ENCODE peak calls at places on chromosomes 2 and 18, in four cellular contexts. L is gastrocnemius medialis, N is heart right ventricle, V is GM23338. E is an unnamed sample.

GRCh38 chr2:112625474-112626114 is 20.1 kb upstream of the SLC20A1 start:
- DNase-seq in L (no peak), N (no peak), V (no peak), E (no peak)

GRCh38 chr2:117850015-117850414 is 35.5 kb downstream of the DDX18 start:
- DNase-seq in L (no peak), N (no peak), V (peak; percentile 81), E (no peak)

GRCh38 chr2:36355157-36355889 is at the start of gene CRIM1:
- DNase-seq in L (peak; percentile 85), N (peak; percentile 90), V (peak; percentile 88), E (peak; percentile 53)

GRCh38 chr2:241635756-241636155 is 1.2 kb downstream of the THAP4 start:
- DNase-seq in L (no peak), N (no peak), V (no peak), E (no peak)

GRCh38 chr2:231297108-231297908 is 98.2 kb upstream of the B3GNT7 start:
- DNase-seq in L (peak; percentile 18), N (peak; percentile 60), V (peak; percentile 84), E (no peak)

GRCh38 chr2:20496069-20496468 is 49.2 kb downstream of the RHOB start:
- DNase-seq in L (peak; percentile 91), N (no peak), V (no peak), E (no peak)

GRCh38 chr2:88054300-88055048 is 1.1 kb downstream of the KRCC1 start:
- DNase-seq in L (no peak), N (no peak), V (no peak), E (no peak)

GRCh38 chr2:240437861-240438809 is 2.7 kb downstream of the GPC1 start:
- DNase-seq in L (peak; percentile 53), N (peak; percentile 76), V (peak; percentile 74), E (no peak)

GRCh38 chr2:197152451-197153228 is 157.9 kb downstream of the ANKRD44 start:
- DNase-seq in L (no peak), N (no peak), V (no peak), E (no peak)

GRCh38 chr2:42812899-42813479 is 20.6 kb upstream of the HAAO start:
- DNase-seq in L (no peak), N (no peak), V (peak; percentile 63), E (no peak)

GRCh38 chr18:44229693-44230108 is 451.0 kb upstream of the SETBP1 start:
- DNase-seq in L (no peak), N (peak; percentile 61), V (no peak), E (peak; percentile 2)

GRCh38 chr2:125185691-125186270 is 1160.7 kb downstream of the CNTNAP5 start:
- DNase-seq in L (no peak), N (no peak), V (peak; percentile 40), E (no peak)

GRCh38 chr2:186559848-186560247 is 30.0 kb upstream of the ITGAV start:
- DNase-seq in L (no peak), N (no peak), V (no peak), E (no peak)

GRCh38 chr18:77635441-77635840 is 385.8 kb downstream of the GALR1 start:
- DNase-seq in L (peak; percentile 19), N (no peak), V (no peak), E (no peak)

GRCh38 chr2:238114331-238114841 is 14.2 kb downstream of the ESPNL start:
- DNase-seq in L (no peak), N (peak; percentile 3), V (no peak), E (no peak)

GRCh38 chr2:207165121-207166038 is at the start of gene KLF7:
- DNase-seq in L (peak; percentile 40), N (peak; percentile 51), V (peak; percentile 58), E (peak; percentile 14)

GRCh38 chr2:48733067-48733503 is 22.4 kb downstream of the LHCGR start:
- DNase-seq in L (no peak), N (no peak), V (no peak), E (no peak)

GRCh38 chr2:127932199-127932877 is 46.6 kb upstream of the AMMECR1L start:
- DNase-seq in L (no peak), N (no peak), V (no peak), E (no peak)

GRCh38 chr2:101103846-101104245 is 47.3 kb downstream of the TBC1D8 start:
- DNase-seq in L (no peak), N (no peak), V (no peak), E (no peak)

GRCh38 chr2:179352181-179352580 is 87.5 kb upstream of the SESTD1 start:
- DNase-seq in L (no peak), N (no peak), V (no peak), E (no peak)

GRCh38 chr18:7147399-7147798 is 29.8 kb upstream of the LAMA1 start:
- DNase-seq in L (no peak), N (no peak), V (no peak), E (no peak)

GRCh38 chr18:62037989-62038778 is 145.4 kb upstream of the RNF152 start:
- DNase-seq in L (no peak), N (no peak), V (no peak), E (no peak)

GRCh38 chr2:232571026-232571474 is 20.6 kb downstream of the EIF4E2 start:
- DNase-seq in L (no peak), N (no peak), V (no peak), E (no peak)

GRCh38 chr2:7437122-7437521 is 519.9 kb downstream of the RNF144A start:
- DNase-seq in L (no peak), N (no peak), V (no peak), E (no peak)

GRCh38 chr2:218895758-218896500 is 15.3 kb downstream of the WNT10A start:
- DNase-seq in L (no peak), N (no peak), V (peak; percentile 32), E (no peak)

GRCh38 chr18:79361766-79362522 is 33.8 kb upstream of the NFATC1 start:
- DNase-seq in L (no peak), N (no peak), V (no peak), E (no peak)

GRCh38 chr2:43158259-43158880 is 68.0 kb downstream of the ZFP36L2 start:
- DNase-seq in L (peak; percentile 40), N (peak; percentile 61), V (no peak), E (peak; percentile 70)

GRCh38 chr2:188292446-188293239 is 969 bp downstream of the GULP1 start:
- DNase-seq in L (peak; percentile 52), N (peak; percentile 67), V (peak; percentile 90), E (peak; percentile 70)

GRCh38 chr2:64404743-64405142 is 49.2 kb upstream of the LGALSL start:
- DNase-seq in L (no peak), N (peak; percentile 23), V (peak; percentile 81), E (no peak)

GRCh38 chr2:101655941-101656422 is 41.5 kb upstream of the MAP4K4 start:
- DNase-seq in L (no peak), N (no peak), V (no peak), E (peak; percentile 7)

GRCh38 chr2:207409525-207409924 is 120.2 kb upstream of the CREB1 start:
- DNase-seq in L (no peak), N (no peak), V (no peak), E (no peak)

GRCh38 chr2:170227467-170228075 is 49.6 kb downstream of the MYO3B start:
- DNase-seq in L (no peak), N (no peak), V (no peak), E (no peak)

GRCh38 chr2:128319773-128320608 is 1.3 kb upstream of the HS6ST1 start:
- DNase-seq in L (no peak), N (no peak), V (no peak), E (no peak)

GRCh38 chr2:197145471-197146056 is 165.0 kb downstream of the ANKRD44 start:
- DNase-seq in L (no peak), N (no peak), V (no peak), E (no peak)

GRCh38 chr2:209505410-209505809 is 81.6 kb downstream of the MAP2 start:
- DNase-seq in L (no peak), N (no peak), V (no peak), E (no peak)

GRCh38 chr2:209512951-209513350 is 89.1 kb downstream of the MAP2 start:
- DNase-seq in L (no peak), N (no peak), V (no peak), E (no peak)

GRCh38 chr2:209511637-209512036 is 87.8 kb downstream of the MAP2 start:
- DNase-seq in L (no peak), N (no peak), V (no peak), E (no peak)

DNA sequence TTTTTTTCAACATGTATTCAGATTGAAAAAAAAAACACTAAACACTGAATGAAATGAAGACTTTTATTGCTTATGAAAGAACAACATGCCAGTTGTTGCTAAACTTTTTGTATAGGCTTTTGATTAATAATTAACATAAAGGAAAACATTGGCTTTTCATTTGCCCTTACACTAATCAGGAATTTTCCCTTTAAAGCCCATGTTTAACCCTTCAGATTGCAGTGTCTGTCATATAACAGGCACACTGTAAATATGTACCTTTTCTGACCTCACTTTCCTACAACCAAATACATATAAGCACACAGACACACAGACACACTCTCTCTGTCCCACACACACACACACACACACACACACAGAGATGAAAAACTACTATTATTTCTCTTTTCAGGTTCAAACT is 84.4 kb downstream of the MAP2 start:
- DNase-seq in L (no peak), N (no peak), V (no peak), E (no peak)
- H3K4me1 ChIP-seq in L (no peaks in the 10 kb centered on the region), N (peaks cover 3% of the 10 kb centered on the region), V (no peaks in the 10 kb centered on the region), E (peaks cover 3% of the 10 kb centered on the region)

GRCh38 chr18:57437782-57438668 is 2.9 kb downstream of the ONECUT2 start:
- DNase-seq in L (no peak), N (no peak), V (peak; percentile 96), E (no peak)
- H3K4me3 ChIP-seq in L (peak overlapping the region; percentile 42), N (no peak overlapping the region), V (peak overlapping the region; percentile 71), E (peak overlapping the region; percentile 33)

DNA sequence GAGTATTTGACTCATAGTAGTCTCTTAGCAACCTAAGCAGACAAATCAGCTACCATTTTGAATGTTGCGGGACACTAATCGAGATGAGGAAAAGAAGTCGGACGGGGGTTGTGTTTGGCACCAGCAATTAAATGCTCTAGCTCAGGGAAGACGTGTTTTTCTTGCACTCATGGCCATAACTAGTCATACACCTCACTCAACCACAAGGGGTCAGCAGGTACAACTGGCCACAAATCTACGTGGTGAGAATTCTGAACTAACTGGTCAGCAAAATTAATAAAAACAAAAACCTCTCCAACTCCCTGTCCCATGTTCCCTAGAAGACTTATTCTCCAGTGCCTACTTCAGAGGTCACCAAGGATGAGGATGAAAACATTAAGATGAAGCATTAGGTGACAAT is 1467.8 kb downstream of the DPP10 start:
- DNase-seq in L (no peak), N (no peak), V (peak; percentile 61), E (no peak)
- TF ChIP-seq CTCF in L (no peak), N (no peak), V (peak; percentile 78), E (no peak)

GRCh38 chr2:167953790-167954189 is 293.6 kb downstream of the STK39 start:
- DNase-seq in L (no peak), N (no peak), V (no peak), E (no peak)

GRCh38 chr2:167957662-167958061 is 289.7 kb downstream of the STK39 start:
- DNase-seq in L (no peak), N (no peak), V (no peak), E (no peak)

GRCh38 chr2:167955264-167955906 is 292.0 kb downstream of the STK39 start:
- DNase-seq in L (no peak), N (no peak), V (no peak), E (no peak)

GRCh38 chr2:167960089-167960747 is 287.2 kb downstream of the STK39 start:
- DNase-seq in L (no peak), N (no peak), V (no peak), E (no peak)

GRCh38 chr2:167954500-167954899 is 292.9 kb downstream of the STK39 start:
- DNase-seq in L (no peak), N (no peak), V (no peak), E (no peak)
- H3K4me1 ChIP-seq in L (no peaks in the 10 kb centered on the region), N (no peaks in the 10 kb centered on the region), V (no peaks in the 10 kb centered on the region), E (no peaks in the 10 kb centered on the region)

GRCh38 chr2:172426635-172427255 is 641 bp upstream of the ITGA6 start:
- DNase-seq in L (no peak), N (no peak), V (no peak), E (no peak)
- H3K4me3 ChIP-seq in L (peak overlapping the region; percentile 71), N (peak overlapping the region; percentile 60), V (peak overlapping the region; percentile 95), E (peak overlapping the region; percentile 84)

E was measured in thoracic aorta.